ENCODE peak calls at places on chromosome 11, in four cellular contexts. P is mesenchymal stem cell, S is HCT116, T is brain microvascular endothelial cell. C is an unnamed sample.

GRCh38 chr11:10108901-10109665 is 184.9 kb downstream of the SBF2 start:
- DNase-seq in T (no peak), S (no peak), P (no peak), C (peak)

GRCh38 chr11:47233989-47234668 is 14.5 kb downstream of the ACP2 start:
- DNase-seq in S (no peak), P (peak), T (peak), C (peak)

GRCh38 chr11:73141031-73141308 is 1.1 kb downstream of the FCHSD2 start:
- DNase-seq in P (peak), T (no peak), S (no peak), C (no peak)

GRCh38 chr11:68775951-68776388 is 24.6 kb upstream of the TESMIN start:
- DNase-seq in S (peak), T (no peak), P (no peak), C (no peak)

GRCh38 chr11:63961608-63962412 is 12.6 kb upstream of the COX8A start:
- DNase-seq in S (no peak), P (peak), T (peak), C (peak)

GRCh38 chr11:64814712-64815187 is 4.4 kb upstream of the MEN1 start:
- DNase-seq in S (no peak), T (no peak), P (peak), C (no peak)

GRCh38 chr11:85725510-85726258 is 39.7 kb upstream of the CCDC89 start:
- DNase-seq in T (peak), P (peak), S (peak), C (peak)

GRCh38 chr11:324131-324530 is 3.5 kb upstream of the IFITM3 start:
- DNase-seq in P (peak), T (no peak), S (no peak), C (peak)

GRCh38 chr11:118198370-118198769 is 21.9 kb upstream of the SCN2B start:
- DNase-seq in S (peak), P (peak), T (peak), C (peak)

GRCh38 chr11:11148104-11148509 is 204.9 kb downstream of the CSNK2A3 start:
- DNase-seq in S (no peak), T (peak), P (peak), C (peak)

GRCh38 chr11:95521862-95522261 is 267.7 kb downstream of the FAM76B start:
- DNase-seq in T (no peak), P (no peak), S (no peak), C (no peak)

GRCh38 chr11:120236169-120237107 is 3.5 kb upstream of the POU2F3 start:
- DNase-seq in P (peak), T (no peak), S (peak), C (no peak)

GRCh38 chr11:128824199-128825049 is 42.7 kb downstream of the KCNJ1 start:
- DNase-seq in S (no peak), T (no peak), P (no peak), C (no peak)
- H3K4me3 ChIP-seq in S (no peak), T (peak), P (peak), C (no peak)

DNA sequence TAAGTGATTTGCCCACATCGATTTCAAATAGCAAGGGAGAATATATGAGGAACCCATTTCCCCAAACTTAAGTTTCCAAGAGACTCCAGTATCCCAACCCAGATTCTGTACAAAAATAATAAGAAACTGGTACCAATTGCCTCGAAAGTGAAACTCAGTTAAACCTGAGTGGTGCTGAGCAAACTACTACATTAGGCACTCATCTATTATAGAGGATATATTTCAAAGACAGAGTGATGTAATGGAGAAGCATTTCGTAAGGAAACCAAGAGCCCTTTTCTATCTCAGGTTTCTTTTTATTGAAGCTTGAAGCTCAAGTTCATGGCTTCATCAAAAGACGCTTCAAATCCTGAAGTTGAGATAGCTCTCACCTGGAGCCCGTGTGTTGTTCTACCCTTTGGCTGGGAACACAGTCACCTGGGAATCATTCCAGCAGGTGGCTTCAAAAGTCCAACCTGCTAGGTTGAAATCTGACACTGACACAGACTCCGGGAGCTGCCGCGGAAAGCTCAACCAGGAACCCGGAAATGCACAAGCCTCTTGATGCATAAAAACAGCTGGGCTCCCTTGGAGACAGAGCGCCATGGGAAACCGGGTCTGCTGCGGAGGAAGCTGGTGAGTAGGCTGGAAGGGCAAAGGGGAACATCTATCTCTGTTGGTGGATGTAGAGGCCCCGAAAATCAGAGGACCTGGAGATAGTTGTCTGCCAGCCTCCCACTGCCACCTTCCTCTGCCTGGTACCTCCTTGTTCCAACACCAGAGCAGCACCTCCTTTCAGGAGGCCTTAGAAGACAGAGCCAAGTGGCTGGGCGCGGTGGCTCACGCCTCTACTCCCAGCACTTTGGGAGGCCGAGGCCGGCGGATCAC is at the start of gene C11orf52:
- DNase-seq in P (peak), S (peak), T (no peak), C (peak)
- H3K4me3 ChIP-seq in P (peak), S (peak), T (no peak), C (no peak)

GRCh38 chr11:66312549-66313320 is 4.1 kb downstream of the CD248 start:
- DNase-seq in S (peak), P (peak), T (peak), C (peak)
- H3K4me3 ChIP-seq in S (peak), P (peak), T (peak), C (peak)

DNA sequence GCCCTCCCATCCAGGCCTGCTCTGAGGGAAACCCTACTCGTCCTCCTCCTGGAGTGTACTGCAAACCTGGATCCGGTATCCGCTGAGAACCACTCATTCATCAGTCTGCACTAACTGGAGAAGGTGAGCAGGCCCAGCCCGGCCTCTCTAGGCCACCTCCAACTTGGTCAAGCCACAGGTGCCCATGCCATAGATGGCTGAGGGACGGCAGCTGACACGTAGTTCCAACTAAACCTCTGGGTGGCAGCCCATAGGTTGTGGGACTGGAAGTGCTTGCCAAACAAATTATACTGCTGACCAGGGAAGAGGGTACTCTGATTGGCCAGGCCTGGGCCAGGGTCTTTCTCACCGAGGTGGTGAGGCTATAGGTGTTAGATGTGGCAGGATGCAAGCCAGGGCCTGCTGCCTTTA is 5.9 kb downstream of the KCNQ1OT1 start:
- DNase-seq in S (no peak), P (no peak), T (no peak), C (no peak)
- H3K4me3 ChIP-seq in S (no peak), P (no peak), T (no peak), C (no peak)

GRCh38 chr11:130428692-130429681 is 578 bp upstream of the ADAMTS8 start:
- DNase-seq in S (no peak), P (no peak), T (no peak), C (no peak)
- H3K4me3 ChIP-seq in S (no peak), P (peak), T (no peak), C (no peak)

GRCh38 chr11:133082851-133083488 is 449.3 kb downstream of the OPCML start:
- DNase-seq in S (no peak), P (peak), T (peak), C (no peak)
- H3K4me3 ChIP-seq in S (no peak), P (peak), T (peak), C (no peak)

DNA sequence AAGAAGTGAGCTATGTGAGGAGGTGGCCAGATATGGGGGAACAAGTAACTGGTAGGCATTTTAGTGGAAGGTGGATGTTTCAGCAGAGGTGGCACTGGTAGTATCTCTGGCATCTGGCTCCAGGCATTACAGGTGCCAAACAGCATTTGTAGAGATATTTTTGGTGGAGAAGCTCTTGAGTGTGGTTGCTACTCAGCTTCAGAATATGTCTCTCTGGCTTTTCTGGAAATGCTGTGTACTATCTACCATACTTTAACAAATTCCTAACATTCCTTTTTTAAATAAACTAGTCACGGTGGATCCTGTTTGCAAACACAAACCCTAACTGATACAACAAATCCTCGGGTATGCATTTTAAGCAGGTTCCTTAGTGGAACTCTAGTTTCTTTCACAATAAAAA is 128.0 kb downstream of the BARX2 start:
- DNase-seq in S (no peak), T (no peak), P (no peak), C (no peak)
- H3K4me3 ChIP-seq in S (no peak), T (no peak), P (no peak), C (no peak)

C was measured in fibroblast of villous mesenchyme.